ENCODE peak calls at places on chromosomes 13 and 19, in nine cellular contexts. One of them, this sample, is unnamed.
A peak's percentile ranks its signal among the peaks of the same experiment; 100 is the strongest.

GRCh38 chr19:16661480-16662034 is 618 bp downstream of the TMEM38A start:
- DNase-seq in tibial artery: peak; percentile 48
- DNase-seq in CD8-positive, alpha-beta T cell: no peak
- DNase-seq in ovary: peak; percentile 65
- DNase-seq in IMR-90: no peak
- DNase-seq in tibial nerve: peak; percentile 14
- DNase-seq in left lung: peak; percentile 36
- DNase-seq in cardiac muscle cell: peak; percentile 50
- DNase-seq in thoracic aorta: peak; percentile 23
- DNase-seq in this sample: no peak

GRCh38 chr19:48524728-48525127 is 13.1 kb upstream of the LMTK3 start:
- DNase-seq in tibial artery: no peak
- DNase-seq in CD8-positive, alpha-beta T cell: no peak
- DNase-seq in ovary: no peak
- DNase-seq in IMR-90: no peak
- DNase-seq in tibial nerve: no peak
- DNase-seq in left lung: no peak
- DNase-seq in cardiac muscle cell: no peak
- DNase-seq in thoracic aorta: no peak
- DNase-seq in this sample: no peak

GRCh38 chr13:68927387-68928026 is 1180.1 kb upstream of the ATXN8OS start:
- DNase-seq in tibial artery: no peak
- DNase-seq in CD8-positive, alpha-beta T cell: no peak
- DNase-seq in ovary: no peak
- DNase-seq in IMR-90: no peak
- DNase-seq in tibial nerve: no peak
- DNase-seq in left lung: no peak
- DNase-seq in cardiac muscle cell: peak; percentile 68
- DNase-seq in thoracic aorta: no peak
- DNase-seq in this sample: peak; percentile 14

GRCh38 chr19:47369923-47370625 is 21.0 kb downstream of the DHX34 start:
- DNase-seq in tibial artery: no peak
- DNase-seq in CD8-positive, alpha-beta T cell: no peak
- DNase-seq in ovary: no peak
- DNase-seq in IMR-90: peak; percentile 74
- DNase-seq in tibial nerve: no peak
- DNase-seq in left lung: peak; percentile 73
- DNase-seq in cardiac muscle cell: no peak
- DNase-seq in thoracic aorta: no peak
- DNase-seq in this sample: peak; percentile 48

GRCh38 chr19:771332-771785 is 20.4 kb downstream of the MISP start:
- DNase-seq in tibial artery: no peak
- DNase-seq in CD8-positive, alpha-beta T cell: no peak
- DNase-seq in ovary: no peak
- DNase-seq in IMR-90: peak; percentile 43
- DNase-seq in tibial nerve: no peak
- DNase-seq in left lung: no peak
- DNase-seq in cardiac muscle cell: peak; percentile 60
- DNase-seq in thoracic aorta: no peak
- DNase-seq in this sample: peak; percentile 22

GRCh38 chr13:110546933-110547332 is 14.6 kb downstream of the RAB20 start:
- DNase-seq in tibial artery: peak; percentile 86
- DNase-seq in CD8-positive, alpha-beta T cell: no peak
- DNase-seq in ovary: peak; percentile 94
- DNase-seq in IMR-90: peak; percentile 89
- DNase-seq in tibial nerve: peak; percentile 65
- DNase-seq in left lung: peak; percentile 88
- DNase-seq in cardiac muscle cell: no peak
- DNase-seq in thoracic aorta: no peak
- DNase-seq in this sample: peak; percentile 94

GRCh38 chr13:44199627-44200207 is 173.9 kb upstream of the SERP2 start:
- DNase-seq in tibial artery: no peak
- DNase-seq in CD8-positive, alpha-beta T cell: no peak
- DNase-seq in ovary: no peak
- DNase-seq in IMR-90: no peak
- DNase-seq in tibial nerve: no peak
- DNase-seq in left lung: no peak
- DNase-seq in cardiac muscle cell: no peak
- DNase-seq in thoracic aorta: no peak
- DNase-seq in this sample: no peak

GRCh38 chr13:21583496-21583895 is 20.5 kb downstream of the MICU2 start:
- DNase-seq in tibial artery: no peak
- DNase-seq in CD8-positive, alpha-beta T cell: no peak
- DNase-seq in ovary: no peak
- DNase-seq in IMR-90: peak; percentile 66
- DNase-seq in tibial nerve: no peak
- DNase-seq in left lung: no peak
- DNase-seq in cardiac muscle cell: no peak
- DNase-seq in thoracic aorta: no peak
- DNase-seq in this sample: peak; percentile 44

GRCh38 chr13:112859817-112860190 is 109.2 kb upstream of the MCF2L start:
- DNase-seq in tibial artery: no peak
- DNase-seq in CD8-positive, alpha-beta T cell: no peak
- DNase-seq in ovary: no peak
- DNase-seq in IMR-90: peak; percentile 82
- DNase-seq in tibial nerve: no peak
- DNase-seq in left lung: no peak
- DNase-seq in cardiac muscle cell: no peak
- DNase-seq in thoracic aorta: no peak
- DNase-seq in this sample: peak; percentile 39

GRCh38 chr13:100694722-100695644 is 20.4 kb upstream of the TMTC4 start:
- DNase-seq in tibial artery: no peak
- DNase-seq in CD8-positive, alpha-beta T cell: no peak
- DNase-seq in ovary: peak; percentile 50
- DNase-seq in IMR-90: peak; percentile 38
- DNase-seq in tibial nerve: no peak
- DNase-seq in left lung: peak; percentile 42
- DNase-seq in cardiac muscle cell: peak; percentile 71
- DNase-seq in thoracic aorta: no peak
- DNase-seq in this sample: peak; percentile 94

GRCh38 chr13:75318138-75318833 is 163.7 kb downstream of the TBC1D4 start:
- DNase-seq in tibial artery: no peak
- DNase-seq in CD8-positive, alpha-beta T cell: no peak
- DNase-seq in ovary: no peak
- DNase-seq in IMR-90: no peak
- DNase-seq in tibial nerve: no peak
- DNase-seq in left lung: no peak
- DNase-seq in cardiac muscle cell: no peak
- DNase-seq in thoracic aorta: no peak
- DNase-seq in this sample: no peak

GRCh38 chr19:30861896-30862295 is 487.3 kb downstream of the TSHZ3 start:
- DNase-seq in tibial artery: no peak
- DNase-seq in CD8-positive, alpha-beta T cell: no peak
- DNase-seq in ovary: no peak
- DNase-seq in IMR-90: no peak
- DNase-seq in tibial nerve: no peak
- DNase-seq in left lung: no peak
- DNase-seq in cardiac muscle cell: no peak
- DNase-seq in thoracic aorta: no peak
- DNase-seq in this sample: no peak

GRCh38 chr19:38304866-38305429 is 897 bp downstream of the C19orf33 start:
- DNase-seq in tibial artery: no peak
- DNase-seq in CD8-positive, alpha-beta T cell: no peak
- DNase-seq in ovary: peak; percentile 53
- DNase-seq in IMR-90: no peak
- DNase-seq in tibial nerve: peak; percentile 51
- DNase-seq in left lung: peak; percentile 88
- DNase-seq in cardiac muscle cell: peak; percentile 92
- DNase-seq in thoracic aorta: no peak
- DNase-seq in this sample: no peak

GRCh38 chr13:106887686-106888085 is 319.7 kb upstream of the ARGLU1 start:
- DNase-seq in tibial artery: no peak
- DNase-seq in CD8-positive, alpha-beta T cell: no peak
- DNase-seq in ovary: no peak
- DNase-seq in IMR-90: no peak
- DNase-seq in tibial nerve: no peak
- DNase-seq in left lung: no peak
- DNase-seq in cardiac muscle cell: no peak
- DNase-seq in thoracic aorta: no peak
- DNase-seq in this sample: peak; percentile 9

GRCh38 chr19:49589391-49589790 is 1.6 kb upstream of the PRR12 start:
- DNase-seq in tibial artery: no peak
- DNase-seq in CD8-positive, alpha-beta T cell: no peak
- DNase-seq in ovary: no peak
- DNase-seq in IMR-90: no peak
- DNase-seq in tibial nerve: no peak
- DNase-seq in left lung: no peak
- DNase-seq in cardiac muscle cell: no peak
- DNase-seq in thoracic aorta: no peak
- DNase-seq in this sample: no peak

GRCh38 chr19:5624154-5624663 is 1.3 kb downstream of the SAFB start:
- DNase-seq in tibial artery: peak; percentile 55
- DNase-seq in CD8-positive, alpha-beta T cell: no peak
- DNase-seq in ovary: peak; percentile 68
- DNase-seq in IMR-90: peak; percentile 61
- DNase-seq in tibial nerve: peak; percentile 23
- DNase-seq in left lung: peak; percentile 51
- DNase-seq in cardiac muscle cell: peak; percentile 42
- DNase-seq in thoracic aorta: no peak
- DNase-seq in this sample: peak; percentile 35

GRCh38 chr19:5621945-5622464 is 571 bp downstream of the SAFB2 start:
- DNase-seq in tibial artery: peak; percentile 27
- DNase-seq in CD8-positive, alpha-beta T cell: no peak
- DNase-seq in ovary: no peak
- DNase-seq in IMR-90: no peak
- DNase-seq in tibial nerve: no peak
- DNase-seq in left lung: peak; percentile 40
- DNase-seq in cardiac muscle cell: no peak
- DNase-seq in thoracic aorta: no peak
- DNase-seq in this sample: no peak

GRCh38 chr19:5622465-5623396 is at the start of the genes SAFB and SAFB2:
- DNase-seq in tibial artery: peak; percentile 99
- DNase-seq in CD8-positive, alpha-beta T cell: peak; percentile 99
- DNase-seq in ovary: peak; percentile 100
- DNase-seq in IMR-90: peak; percentile 100
- DNase-seq in tibial nerve: peak; percentile 97
- DNase-seq in left lung: peak; percentile 100
- DNase-seq in cardiac muscle cell: peak; percentile 99
- DNase-seq in thoracic aorta: peak; percentile 96
- DNase-seq in this sample: peak; percentile 96

GRCh38 chr19:5623397-5624153 is 692 bp downstream of the SAFB start:
- DNase-seq in tibial artery: no peak
- DNase-seq in CD8-positive, alpha-beta T cell: no peak
- DNase-seq in ovary: no peak
- DNase-seq in IMR-90: no peak
- DNase-seq in tibial nerve: no peak
- DNase-seq in left lung: no peak
- DNase-seq in cardiac muscle cell: no peak
- DNase-seq in thoracic aorta: no peak
- DNase-seq in this sample: no peak

GRCh38 chr19:5621311-5621944 is 1.1 kb downstream of the SAFB2 start:
- DNase-seq in tibial artery: peak; percentile 31
- DNase-seq in CD8-positive, alpha-beta T cell: no peak
- DNase-seq in ovary: peak; percentile 93
- DNase-seq in IMR-90: no peak
- DNase-seq in tibial nerve: no peak
- DNase-seq in left lung: no peak
- DNase-seq in cardiac muscle cell: no peak
- DNase-seq in thoracic aorta: no peak
- DNase-seq in this sample: no peak
- H3K4me1 ChIP-seq in tibial artery: peaks cover 56% of the 10 kb centered on the region
- H3K4me1 ChIP-seq in CD8-positive, alpha-beta T cell: peaks cover 71% of the 10 kb centered on the region
- H3K4me1 ChIP-seq in ovary: peaks cover 18% of the 10 kb centered on the region
- H3K4me1 ChIP-seq in IMR-90: peaks cover 14% of the 10 kb centered on the region
- H3K4me1 ChIP-seq in tibial nerve: peaks cover 50% of the 10 kb centered on the region
- H3K4me1 ChIP-seq in left lung: peaks cover 36% of the 10 kb centered on the region
- H3K4me1 ChIP-seq in cardiac muscle cell: peaks cover 13% of the 10 kb centered on the region
- H3K4me1 ChIP-seq in thoracic aorta: peaks cover 61% of the 10 kb centered on the region
- H3K4me1 ChIP-seq in this sample: peaks cover 30% of the 10 kb centered on the region

GRCh38 chr19:44746946-44747738 is 1.4 kb upstream of the BCL3 start:
- DNase-seq in tibial artery: peak; percentile 96
- DNase-seq in CD8-positive, alpha-beta T cell: peak; percentile 88
- DNase-seq in ovary: peak; percentile 95
- DNase-seq in IMR-90: peak; percentile 96
- DNase-seq in tibial nerve: peak; percentile 84
- DNase-seq in left lung: peak; percentile 97
- DNase-seq in cardiac muscle cell: peak; percentile 84
- DNase-seq in thoracic aorta: peak; percentile 83
- DNase-seq in this sample: peak; percentile 90
- H3K4me3 ChIP-seq in tibial artery: peak overlapping the region; percentile 59
- H3K4me3 ChIP-seq in CD8-positive, alpha-beta T cell: peak overlapping the region; percentile 63
- H3K4me3 ChIP-seq in ovary: peak overlapping the region; percentile 64
- H3K4me3 ChIP-seq in IMR-90: peak overlapping the region; percentile 49
- H3K4me3 ChIP-seq in tibial nerve: peak overlapping the region; percentile 39
- H3K4me3 ChIP-seq in left lung: peak overlapping the region; percentile 60
- H3K4me3 ChIP-seq in cardiac muscle cell: peak overlapping the region; percentile 82
- H3K4me3 ChIP-seq in thoracic aorta: peak overlapping the region; percentile 91
- H3K4me3 ChIP-seq in this sample: peak overlapping the region; percentile 58

GRCh38 chr13:28034256-28034655 is 45.8 kb upstream of the URAD start:
- DNase-seq in tibial artery: no peak
- DNase-seq in CD8-positive, alpha-beta T cell: no peak
- DNase-seq in ovary: no peak
- DNase-seq in IMR-90: no peak
- DNase-seq in tibial nerve: no peak
- DNase-seq in left lung: no peak
- DNase-seq in cardiac muscle cell: no peak
- DNase-seq in thoracic aorta: no peak
- DNase-seq in this sample: no peak

GRCh38 chr13:28035146-28035782 is 46.8 kb upstream of the URAD start:
- DNase-seq in tibial artery: no peak
- DNase-seq in CD8-positive, alpha-beta T cell: no peak
- DNase-seq in ovary: no peak
- DNase-seq in IMR-90: peak; percentile 13
- DNase-seq in tibial nerve: no peak
- DNase-seq in left lung: no peak
- DNase-seq in cardiac muscle cell: no peak
- DNase-seq in thoracic aorta: no peak
- DNase-seq in this sample: no peak

GRCh38 chr13:28031220-28031903 is 42.9 kb upstream of the URAD start:
- DNase-seq in tibial artery: peak; percentile 34
- DNase-seq in CD8-positive, alpha-beta T cell: no peak
- DNase-seq in ovary: no peak
- DNase-seq in IMR-90: no peak
- DNase-seq in tibial nerve: no peak
- DNase-seq in left lung: peak; percentile 71
- DNase-seq in cardiac muscle cell: no peak
- DNase-seq in thoracic aorta: no peak
- DNase-seq in this sample: no peak

GRCh38 chr13:28027607-28028364 is 39.3 kb upstream of the URAD start:
- DNase-seq in tibial artery: no peak
- DNase-seq in CD8-positive, alpha-beta T cell: no peak
- DNase-seq in ovary: no peak
- DNase-seq in IMR-90: no peak
- DNase-seq in tibial nerve: no peak
- DNase-seq in left lung: no peak
- DNase-seq in cardiac muscle cell: no peak
- DNase-seq in thoracic aorta: no peak
- DNase-seq in this sample: no peak

GRCh38 chr13:28031929-28032328 is 43.4 kb upstream of the URAD start:
- DNase-seq in tibial artery: no peak
- DNase-seq in CD8-positive, alpha-beta T cell: no peak
- DNase-seq in ovary: no peak
- DNase-seq in IMR-90: no peak
- DNase-seq in tibial nerve: no peak
- DNase-seq in left lung: no peak
- DNase-seq in cardiac muscle cell: no peak
- DNase-seq in thoracic aorta: no peak
- DNase-seq in this sample: no peak
- TF ChIP-seq CTCF in tibial artery: no peak
- TF ChIP-seq CTCF in CD8-positive, alpha-beta T cell: no peak
- TF ChIP-seq CTCF in ovary: no peak
- TF ChIP-seq CTCF in IMR-90: no peak
- TF ChIP-seq CTCF in tibial nerve: no peak
- TF ChIP-seq CTCF in left lung: no peak
- TF ChIP-seq CTCF in cardiac muscle cell: no peak
- TF ChIP-seq CTCF in thoracic aorta: no peak
- TF ChIP-seq CTCF in this sample: no peak

GRCh38 chr19:40420451-40420765 is 5.4 kb downstream of the SERTAD1 start:
- DNase-seq in tibial artery: no peak
- DNase-seq in CD8-positive, alpha-beta T cell: no peak
- DNase-seq in ovary: no peak
- DNase-seq in IMR-90: no peak
- DNase-seq in tibial nerve: no peak
- DNase-seq in left lung: no peak
- DNase-seq in cardiac muscle cell: no peak
- DNase-seq in thoracic aorta: no peak
- DNase-seq in this sample: no peak
- H3K4me1 ChIP-seq in tibial artery: peaks cover 36% of the 10 kb centered on the region
- H3K4me1 ChIP-seq in CD8-positive, alpha-beta T cell: peaks cover 13% of the 10 kb centered on the region
- H3K4me1 ChIP-seq in ovary: peaks cover 2% of the 10 kb centered on the region
- H3K4me1 ChIP-seq in IMR-90: peaks cover 9% of the 10 kb centered on the region
- H3K4me1 ChIP-seq in tibial nerve: peaks cover 26% of the 10 kb centered on the region
- H3K4me1 ChIP-seq in left lung: peaks cover 26% of the 10 kb centered on the region
- H3K4me1 ChIP-seq in cardiac muscle cell: peaks cover 25% of the 10 kb centered on the region
- H3K4me1 ChIP-seq in thoracic aorta: peaks cover 29% of the 10 kb centered on the region
- H3K4me1 ChIP-seq in this sample: peaks cover 25% of the 10 kb centered on the region

This sample was measured in astrocyte.